ENCODE peak calls at places on chromosomes 12 and 14, in seven cellular contexts. S is cardiac fibroblast; Z is fibroblast of the aortic adventitia; V is hepatocyte; M is AG09309; N is astrocyte of the spinal cord; K is CD8-positive, alpha-beta memory T cell. D is an unnamed sample.

GRCh38 chr14:51449666-51450061 is 202.0 kb upstream of the FRMD6 start:
- DNase-seq in M (no peak), S (no peak), Z (no peak), V (no peak), K (no peak), N (no peak), D (no peak)

GRCh38 chr12:1534708-1535107 is 59.7 kb downstream of the FBXL14 start:
- DNase-seq in S (no peak), N (no peak), M (no peak), Z (no peak), V (no peak), K (no peak), D (no peak)

GRCh38 chr12:102454808-102455760 is 25.3 kb downstream of the IGF1 start:
- DNase-seq in V (peak), M (peak), N (no peak), K (no peak), S (peak), Z (peak), D (no peak)

GRCh38 chr12:54591001-54591591 is 2.6 kb upstream of the PPP1R1A start:
- DNase-seq in N (no peak), K (no peak), M (no peak), S (peak), Z (peak), V (peak), D (no peak)

GRCh38 chr12:104219361-104219892 is 3.8 kb downstream of the TXNRD1 start:
- DNase-seq in V (peak), M (peak), N (peak), S (peak), Z (peak), K (no peak), D (peak)

GRCh38 chr12:112419269-112420133 is 754 bp downstream of the PTPN11 start:
- DNase-seq in M (peak), N (peak), Z (peak), V (peak), S (peak), K (peak), D (no peak)

GRCh38 chr12:27119797-27120196 is 37.4 kb upstream of the C12orf71 start:
- DNase-seq in S (no peak), N (no peak), V (no peak), K (no peak), Z (no peak), M (no peak), D (no peak)

GRCh38 chr12:71947645-71948105 is 9.0 kb downstream of the TPH2 start:
- DNase-seq in K (no peak), M (no peak), Z (no peak), N (peak), S (peak), V (peak), D (no peak)

GRCh38 chr12:54166543-54167499 is 22.0 kb downstream of the SMUG1 start:
- DNase-seq in S (no peak), N (no peak), Z (no peak), M (no peak), V (no peak), K (no peak), D (peak)

GRCh38 chr14:56808314-56809201 is 1.7 kb downstream of the OTX2 start:
- DNase-seq in N (no peak), K (no peak), S (no peak), Z (no peak), V (peak), M (no peak), D (no peak)

GRCh38 chr12:20367731-20368652 is at the start of gene PDE3A:
- DNase-seq in K (no peak), V (peak), M (peak), S (peak), N (peak), Z (peak), D (no peak)

GRCh38 chr12:20368653-20369163 is 371 bp downstream of the PDE3A start:
- DNase-seq in Z (peak), V (peak), K (no peak), N (peak), S (peak), M (no peak), D (no peak)

GRCh38 chr12:20370841-20371240 is 2.5 kb downstream of the PDE3A start:
- DNase-seq in K (no peak), Z (no peak), S (no peak), M (no peak), N (no peak), V (no peak), D (no peak)

GRCh38 chr12:20370001-20370381 is 1.7 kb downstream of the PDE3A start:
- DNase-seq in M (no peak), N (peak), K (no peak), V (peak), S (peak), Z (peak), D (no peak)

GRCh38 chr12:20369164-20370000 is 1.0 kb downstream of the PDE3A start:
- DNase-seq in Z (peak), S (peak), N (peak), K (no peak), M (no peak), V (peak), D (no peak)
- H3K4me3 ChIP-seq in Z (peak), S (peak), N (peak), K (no peak), M (peak), V (peak), D (peak)

GRCh38 chr14:105140581-105140980 is 28.0 kb downstream of the JAG2 start:
- DNase-seq in M (no peak), K (no peak), Z (no peak), N (no peak), S (no peak), V (no peak), D (no peak)

GRCh38 chr14:105139831-105140239 is 28.7 kb downstream of the JAG2 start:
- DNase-seq in S (no peak), K (no peak), Z (no peak), N (no peak), V (no peak), M (no peak), D (no peak)

GRCh38 chr14:105138551-105139111 is 29.9 kb downstream of the JAG2 start:
- DNase-seq in Z (no peak), V (no peak), K (no peak), S (no peak), M (no peak), N (no peak), D (no peak)

GRCh38 chr14:105138021-105138541 is 30.5 kb downstream of the JAG2 start:
- DNase-seq in M (no peak), Z (no peak), V (no peak), N (no peak), K (no peak), S (no peak), D (no peak)

DNA sequence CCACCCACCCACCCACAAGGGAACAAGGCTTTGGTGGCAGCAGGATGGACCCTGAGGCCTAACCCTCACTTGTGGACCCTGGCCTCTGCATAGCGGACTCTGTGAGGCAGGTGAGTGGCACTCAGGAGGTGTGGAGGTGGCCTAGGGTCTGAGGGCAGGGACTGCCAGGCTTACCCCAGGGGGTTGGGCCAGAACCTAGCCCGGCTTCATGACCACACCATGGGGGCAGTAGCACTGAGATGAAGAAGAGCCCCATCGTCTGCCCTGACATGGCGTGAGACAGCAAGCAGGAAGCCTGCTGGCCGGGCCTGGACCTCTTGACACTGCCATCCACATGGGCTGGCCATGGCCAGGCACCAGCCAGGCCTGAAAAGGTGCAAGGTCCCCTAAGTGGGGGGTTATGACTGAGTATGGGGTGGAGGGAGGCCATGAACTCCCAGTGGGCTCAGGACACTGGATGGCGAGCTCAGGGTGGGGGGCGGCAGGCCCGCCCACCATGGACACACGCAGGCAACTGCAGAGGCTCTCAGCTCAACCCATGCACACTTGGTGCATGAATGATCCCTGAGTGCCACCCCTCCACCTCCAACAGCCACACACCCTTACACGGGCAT is 29.3 kb downstream of the JAG2 start:
- DNase-seq in V (no peak), S (no peak), M (no peak), K (no peak), N (no peak), Z (no peak), D (no peak)
- H3K4me3 ChIP-seq in V (no peak), S (no peak), M (no peak), K (no peak), N (no peak), Z (no peak), D (no peak)

GRCh38 chr12:6950944-6951540 is at the start of gene PTPN6:
- DNase-seq in Z (no peak), M (no peak), V (no peak), N (no peak), S (no peak), K (peak), D (no peak)
- H3K4me3 ChIP-seq in Z (no peak), M (no peak), V (no peak), N (no peak), S (no peak), K (peak), D (no peak)

DNA sequence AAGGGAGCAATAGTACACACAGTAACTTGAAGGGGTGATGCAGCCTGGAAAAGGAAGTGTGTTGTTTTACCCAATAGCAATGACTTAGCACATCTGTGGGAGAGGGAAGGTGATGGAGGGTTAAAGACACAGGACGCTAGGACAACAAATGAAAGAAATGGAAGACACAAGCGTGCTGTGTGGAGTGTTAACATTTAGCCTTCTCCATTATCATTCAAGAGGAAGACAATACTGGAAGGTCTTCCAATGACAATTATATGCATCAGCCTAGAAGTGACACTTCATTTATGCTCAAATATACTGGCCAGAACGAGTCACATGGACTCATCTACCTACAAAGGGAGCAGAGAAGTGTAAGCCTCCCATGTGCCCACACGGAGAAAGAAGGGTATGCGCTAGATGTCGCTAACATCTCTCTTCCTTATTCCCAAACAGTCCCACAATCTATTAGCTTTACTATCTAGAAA is 20.5 kb downstream of the PPM1H start:
- DNase-seq in M (no peak), N (no peak), Z (no peak), K (no peak), S (no peak), V (no peak), D (no peak)
- H3K4me3 ChIP-seq in M (no peak), N (no peak), Z (no peak), K (no peak), S (no peak), V (no peak), D (no peak)

DNA sequence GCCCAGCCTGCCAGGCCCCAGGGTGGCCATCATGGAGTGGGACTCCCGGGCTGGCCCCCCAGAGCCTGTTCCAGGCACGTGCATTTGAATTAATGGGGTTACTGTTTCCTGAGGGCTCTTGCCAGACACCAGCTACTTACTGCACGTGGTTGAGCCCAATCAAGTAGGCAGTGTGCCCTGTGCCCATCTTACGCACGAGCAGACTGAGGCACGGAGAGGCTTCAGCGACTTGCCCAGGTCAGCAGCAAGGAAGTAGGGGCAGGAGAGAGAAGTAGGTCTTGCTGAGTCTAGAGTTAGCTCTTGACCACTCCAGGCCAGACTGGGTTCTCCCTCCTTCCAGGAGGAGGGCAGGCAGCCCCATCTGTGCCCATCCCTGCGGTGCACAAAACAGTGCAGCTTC is 67.7 kb downstream of the DIO3 start:
- DNase-seq in K (no peak), V (no peak), S (no peak), Z (no peak), N (no peak), M (no peak), D (no peak)
- H3K4me3 ChIP-seq in K (no peak), V (no peak), S (no peak), Z (no peak), N (no peak), M (no peak), D (no peak)

GRCh38 chr14:54981698-54982097 is 45.2 kb downstream of the WDHD1 start:
- DNase-seq in N (peak), M (no peak), S (peak), Z (peak), K (no peak), V (no peak), D (no peak)

GRCh38 chr14:54985156-54985555 is 41.7 kb downstream of the WDHD1 start:
- DNase-seq in K (no peak), V (no peak), S (no peak), Z (no peak), M (no peak), N (no peak), D (no peak)
- H3K4me3 ChIP-seq in K (no peak), V (no peak), S (no peak), Z (no peak), M (no peak), N (no peak), D (no peak)

GRCh38 chr12:52946797-52947547 is 1.9 kb upstream of the KRT18 start:
- DNase-seq in Z (peak), N (peak), K (no peak), M (no peak), S (no peak), V (no peak), D (no peak)
- H3K4me3 ChIP-seq in Z (no peak), N (no peak), K (no peak), M (no peak), S (no peak), V (no peak), D (no peak)

GRCh38 chr12:96985515-96986362 is 78.7 kb downstream of the NEDD1 start:
- DNase-seq in M (no peak), S (peak), N (no peak), Z (no peak), V (peak), K (peak), D (no peak)
- H3K4me3 ChIP-seq in M (peak), S (peak), N (peak), Z (peak), V (peak), K (peak), D (no peak)

GRCh38 chr14:35296505-35296904 is 4.3 kb downstream of the PSMA6 start:
- DNase-seq in M (no peak), N (no peak), K (no peak), Z (no peak), V (no peak), S (no peak), D (no peak)

GRCh38 chr14:35295845-35296161 is 3.6 kb downstream of the PSMA6 start:
- DNase-seq in M (no peak), V (no peak), Z (no peak), S (no peak), K (no peak), N (no peak), D (no peak)

GRCh38 chr14:35292770-35293561 is 784 bp downstream of the PSMA6 start:
- DNase-seq in S (no peak), K (no peak), V (no peak), N (peak), Z (no peak), M (no peak), D (no peak)

GRCh38 chr14:35289623-35290022 is 2.6 kb upstream of the PSMA6 start:
- DNase-seq in K (no peak), V (no peak), S (no peak), M (no peak), N (no peak), Z (no peak), D (no peak)

GRCh38 chr14:35292051-35292769 is at the start of gene PSMA6:
- DNase-seq in Z (peak), K (peak), M (peak), V (peak), S (peak), N (peak), D (peak)
- H3K4me3 ChIP-seq in Z (peak), K (peak), M (peak), V (peak), S (peak), N (peak), D (peak)

D was measured in LNCaP clone FGC.